ENCODE peak calls at places on chromosomes 11 and 22, in nine cellular contexts. D is foreskin fibroblast; Z is GM13977; L is NCI-H510A treated with DMSO at 0.1 percent for 48 hours; K is activated naive CD4-positive, alpha-beta T cell treated with anti-CD3 and anti-CD28 coated beads for 36 hours; O is IMR-90; N is stimulated activated CD4-positive, alpha-beta T cell treated with anti-CD3 and anti-CD28 coated beads, Interleukin-15, amount 100 ng/mL, for 24 hours; H is MV-4-11; Y is RCC 7860. C is an unnamed sample.

GRCh38 chr22:27978875-27979274 is 59.8 kb upstream of the PITPNB start:
- DNase-seq in Y (no peak), Z (no peak), N (no peak), H (no peak), O (no peak), K (no peak), L (no peak), D (no peak), C (no peak)

GRCh38 chr11:32070707-32071106 is 20.2 kb upstream of the RCN1 start:
- DNase-seq in H (no peak), D (no peak), Y (no peak), K (no peak), O (no peak), L (no peak), Z (no peak), N (no peak), C (no peak)

GRCh38 chr11:119195680-119196079 is 10.4 kb downstream of the NHERF4 start:
- DNase-seq in H (no peak), N (peak; percentile 19), Z (no peak), D (no peak), L (peak; percentile 82), O (peak; percentile 58), Y (no peak), K (no peak), C (peak; percentile 58)

GRCh38 chr11:2744166-2744565 is 44.4 kb upstream of the KCNQ1OT1 start:
- DNase-seq in N (no peak), D (no peak), H (no peak), Z (no peak), L (no peak), K (no peak), O (no peak), Y (no peak), C (no peak)

GRCh38 chr22:49295851-49296560 is 531.7 kb downstream of the BRD1 start:
- DNase-seq in Z (no peak), D (no peak), L (no peak), H (no peak), Y (no peak), K (no peak), O (no peak), N (no peak), C (no peak)

GRCh38 chr11:60854847-60855725 is 664 bp downstream of the PTGDR2 start:
- DNase-seq in O (no peak), N (no peak), Y (no peak), Z (no peak), H (no peak), D (no peak), K (no peak), L (no peak), C (peak; percentile 30)

GRCh38 chr22:32801436-32802290 is at the start of gene TIMP3:
- DNase-seq in D (peak; percentile 79), N (peak; percentile 41), L (peak; percentile 28), H (no peak), Y (no peak), K (no peak), Z (peak; percentile 59), O (peak; percentile 82), C (peak; percentile 84)

GRCh38 chr11:125251956-125252355 is 87.4 kb downstream of the PKNOX2 start:
- DNase-seq in N (no peak), K (no peak), Z (no peak), Y (no peak), O (peak; percentile 42), D (no peak), L (no peak), H (no peak), C (no peak)

GRCh38 chr11:116577273-116577672 is 195.5 kb downstream of the BUD13 start:
- DNase-seq in Y (no peak), N (no peak), K (no peak), D (no peak), Z (no peak), O (no peak), L (no peak), H (no peak), C (no peak)